ENCODE peak calls at places on chromosomes 3 and 15, in four cellular contexts. N, A, O and W are unnamed samples.
A peak's percentile ranks its signal among the peaks of the same experiment; 100 is the strongest.

GRCh38 chr15:49769225-49769624 is 148.4 kb downstream of the DTWD1 start:
- DNase-seq in N (no peak), A (no peak), O (no peak), W (no peak)

GRCh38 chr3:80890571-80890970 is 870.9 kb downstream of the GBE1 start:
- DNase-seq in N (no peak), A (no peak), O (no peak), W (no peak)

GRCh38 chr3:47109393-47109792 is 54.5 kb downstream of the SETD2 start:
- DNase-seq in N (no peak), A (no peak), O (no peak), W (no peak)

GRCh38 chr3:19267040-19267439 is 118.7 kb downstream of the KCNH8 start:
- DNase-seq in N (no peak), A (no peak), O (no peak), W (no peak)

GRCh38 chr3:171129827-171130226 is 103.3 kb upstream of the SLC2A2 start:
- DNase-seq in N (no peak), A (no peak), O (no peak), W (no peak)

GRCh38 chr3:195717416-195717815 is 3.4 kb upstream of the MUC20 start:
- DNase-seq in N (no peak), A (no peak), O (no peak), W (no peak)

GRCh38 chr3:114365268-114365667 is 71.4 kb downstream of the TIGIT start:
- DNase-seq in N (no peak), A (no peak), O (no peak), W (no peak)

GRCh38 chr3:38141952-38142273 is 3.5 kb downstream of the MYD88 start:
- DNase-seq in N (no peak), A (no peak), O (no peak), W (no peak)

GRCh38 chr3:155242342-155242741 is 51.1 kb downstream of the STRIT1 start:
- DNase-seq in N (no peak), A (no peak), O (no peak), W (no peak)

GRCh38 chr3:20056727-20057611 is 16.7 kb downstream of the KAT2B start:
- DNase-seq in N (no peak), A (no peak), O (no peak), W (no peak)

GRCh38 chr3:94336076-94336741 is 273.3 kb downstream of the NSUN3 start:
- DNase-seq in N (no peak), A (no peak), O (no peak), W (no peak)

GRCh38 chr3:136957751-136958288 is at the start of gene IL20RB:
- DNase-seq in N (no peak), A (no peak), O (peak; percentile 8), W (no peak)

GRCh38 chr3:192835818-192836468 is 81.7 kb downstream of the MB21D2 start:
- DNase-seq in N (no peak), A (no peak), O (no peak), W (no peak)

GRCh38 chr3:158896729-158897128 is 94.9 kb downstream of the MFSD1 start:
- DNase-seq in N (no peak), A (no peak), O (no peak), W (no peak)

DNA sequence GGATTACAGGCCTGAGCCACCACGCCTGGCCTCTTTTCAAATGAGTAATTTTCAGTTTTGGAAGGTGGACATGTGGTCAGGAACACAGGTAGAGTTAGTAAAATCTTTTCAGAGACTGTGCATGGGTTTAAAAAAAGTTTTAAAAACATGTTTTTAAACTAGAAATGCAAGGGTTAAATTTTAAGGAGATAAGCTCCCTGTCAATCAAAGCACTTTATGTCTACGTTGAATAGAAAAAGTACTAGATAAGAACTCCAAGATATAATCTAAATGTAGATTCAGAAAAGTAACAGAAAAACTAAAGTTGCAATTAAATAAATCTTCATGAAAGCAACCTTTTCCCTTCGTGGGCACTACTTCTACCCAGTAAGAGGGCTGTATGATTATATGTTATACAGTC is 131.7 kb downstream of the CLASP2 start:
- DNase-seq in N (no peak), A (no peak), O (no peak), W (no peak)
- TF ChIP-seq SPI1 in N (no peak), A (no peak), O (no peak), W (no peak)

DNA sequence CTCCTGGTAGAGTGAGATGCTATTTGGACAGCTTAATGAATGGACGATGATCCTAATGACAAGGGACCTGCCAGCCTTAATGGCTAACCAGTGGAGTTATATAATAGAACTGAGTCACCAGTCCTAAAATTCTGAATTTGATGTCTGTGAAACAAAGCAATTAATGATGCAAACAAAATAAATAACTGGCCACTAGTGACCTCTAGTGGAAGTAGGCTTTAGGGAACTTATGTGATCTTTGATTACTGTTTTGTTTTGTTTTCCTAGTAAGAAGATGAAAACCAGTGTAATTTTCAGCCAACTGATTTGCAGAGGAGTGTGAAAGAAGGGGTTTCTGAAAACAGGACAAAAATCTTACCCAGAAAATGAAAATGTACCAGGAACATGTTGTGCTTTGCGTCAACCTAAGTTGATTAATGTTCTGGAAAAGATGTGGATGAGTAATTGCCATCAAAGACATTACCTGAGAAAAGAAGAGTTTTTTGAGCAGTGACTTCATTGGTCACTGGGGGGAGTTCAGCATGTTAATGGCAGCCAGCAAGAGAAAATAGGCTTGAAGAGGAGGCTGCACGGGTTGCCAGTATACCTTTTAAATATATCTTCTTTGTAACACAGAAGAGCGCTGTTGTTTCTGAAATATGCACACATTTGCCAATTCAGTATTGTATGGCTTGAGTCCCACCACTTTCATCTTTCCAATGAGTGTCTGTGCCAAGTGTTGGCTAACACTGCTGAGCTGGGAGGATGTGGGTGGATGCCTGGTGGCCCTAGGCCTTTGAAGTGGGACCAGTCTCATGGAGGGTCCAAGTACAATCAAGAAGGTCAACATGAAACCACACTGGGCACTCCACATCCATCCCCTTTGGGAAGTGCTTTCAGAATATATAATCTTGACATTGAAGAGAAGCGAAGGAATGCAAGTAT is 9.3 kb downstream of the VEPH1 start:
- DNase-seq in N (no peak), A (no peak), O (peak; percentile 15), W (no peak)
- TF ChIP-seq SPI1 in N (no peak), A (no peak), O (no peak), W (no peak)

GRCh38 chr15:68608206-68608843 is 29.5 kb downstream of the CORO2B start:
- DNase-seq in N (no peak), A (no peak), O (no peak), W (no peak)
- TF ChIP-seq SPI1 in N (no peak), A (no peak), O (no peak), W (no peak)

GRCh38 chr3:15096026-15096425 is 2.9 kb downstream of the RBSN start:
- DNase-seq in N (no peak), A (no peak), O (no peak), W (no peak)

GRCh38 chr3:15097889-15098288 is 1.1 kb downstream of the RBSN start:
- DNase-seq in N (no peak), A (peak; percentile 51), O (no peak), W (no peak)

GRCh38 chr3:15098503-15099363 is at the start of gene RBSN:
- DNase-seq in N (peak; percentile 88), A (peak; percentile 75), O (peak; percentile 97), W (peak; percentile 71)

GRCh38 chr3:15089201-15089600 is 9.7 kb downstream of the RBSN start:
- DNase-seq in N (no peak), A (no peak), O (no peak), W (no peak)

GRCh38 chr3:15094187-15094875 is 4.6 kb downstream of the RBSN start:
- DNase-seq in N (no peak), A (no peak), O (no peak), W (no peak)
- TF ChIP-seq SPI1 in N (no peak), A (no peak), O (no peak), W (no peak)

GRCh38 chr3:149368201-149368849 is 9.1 kb downstream of the TM4SF1 start:
- DNase-seq in N (no peak), A (no peak), O (no peak), W (no peak)
- TF ChIP-seq SPI1 in N (no peak), A (no peak), O (no peak), W (no peak)

GRCh38 chr3:13352621-13353131 is 67.4 kb downstream of the NUP210 start:
- DNase-seq in N (peak; percentile 64), A (no peak), O (peak; percentile 94), W (no peak)
- TF ChIP-seq SPI1 in N (peak; percentile 74), A (no peak), O (peak; percentile 93), W (peak; percentile 24)

DNA sequence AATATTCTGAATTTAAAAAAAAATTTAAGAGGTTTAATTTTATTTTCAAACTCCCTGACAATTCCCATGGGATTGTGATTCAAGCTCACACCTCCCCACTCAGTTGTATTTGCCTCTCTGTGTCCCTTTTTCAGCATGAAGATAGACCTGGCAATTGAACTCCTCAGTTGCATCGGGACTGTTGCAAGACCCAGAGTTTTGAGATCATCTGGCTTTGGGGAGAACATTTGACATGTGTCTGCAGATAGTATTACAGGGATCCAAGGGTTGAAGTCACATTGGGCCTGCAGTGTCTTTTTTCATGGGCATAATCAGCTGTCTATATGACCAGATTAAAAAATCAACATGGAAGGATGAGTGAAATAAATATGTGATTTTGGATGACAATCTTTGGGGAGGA is 91.1 kb upstream of the EOMES start:
- DNase-seq in N (no peak), A (no peak), O (no peak), W (no peak)
- TF ChIP-seq SPI1 in N (no peak), A (no peak), O (no peak), W (no peak)

GRCh38 chr3:142958707-142959106 is 4.8 kb downstream of the PAQR9 start:
- DNase-seq in N (no peak), A (no peak), O (peak; percentile 35), W (no peak)
- TF ChIP-seq SPI1 in N (no peak), A (no peak), O (no peak), W (no peak)